ENCODE peak calls at places on chromosomes 2 and 18, in five cellular contexts. W is K562, N is GM12878, M is A549, E is HepG2. C is an unnamed sample.

GRCh38 chr18:57630759-57631660 is 9.4 kb upstream of the NARS1 start:
- DNase-seq in W (no peak), E (no peak), N (peak; percentile 44), M (no peak), C (no peak)

GRCh38 chr2:120346667-120347358 is 877 bp downstream of the INHBB start:
- DNase-seq in M (no peak), E (no peak), N (no peak), W (no peak), C (peak; percentile 65)

GRCh38 chr2:62266433-62267038 is 70.6 kb downstream of the B3GNT2 start:
- DNase-seq in N (no peak), W (peak; percentile 18), M (no peak), E (no peak), C (peak; percentile 76)

GRCh38 chr2:149175956-149176355 is 137.5 kb downstream of the LYPD6B start:
- DNase-seq in N (no peak), W (no peak), E (no peak), M (no peak), C (no peak)

GRCh38 chr18:75818336-75818735 is 390.8 kb upstream of the SMIM21 start:
- DNase-seq in E (no peak), N (no peak), W (no peak), M (no peak), C (no peak)

GRCh38 chr2:205216092-205216491 is 466.2 kb upstream of the NRP2 start:
- DNase-seq in M (no peak), N (no peak), W (no peak), E (no peak), C (no peak)

GRCh38 chr2:45190481-45190880 is 181.2 kb upstream of the SIX2 start:
- DNase-seq in E (peak; percentile 9), N (no peak), W (peak; percentile 30), M (no peak), C (peak; percentile 69)

GRCh38 chr2:28944535-28944934 is 36.6 kb upstream of the TOGARAM2 start:
- DNase-seq in M (no peak), N (no peak), W (no peak), E (no peak), C (no peak)

GRCh38 chr2:127901339-127902072 is 15.8 kb upstream of the AMMECR1L start:
- DNase-seq in W (no peak), N (no peak), E (no peak), M (no peak), C (peak; percentile 30)

GRCh38 chr2:37192551-37192950 is 3.7 kb upstream of the CEBPZOS start:
- DNase-seq in N (no peak), E (no peak), M (no peak), W (no peak), C (no peak)

GRCh38 chr2:155062250-155062985 is 363.9 kb downstream of the KCNJ3 start:
- DNase-seq in W (no peak), M (no peak), N (no peak), E (peak; percentile 10), C (no peak)
- TF ChIP-seq BHLHE40 in W (no peak), M (no peak), N (no peak), E (no peak), C (no peak)

DNA sequence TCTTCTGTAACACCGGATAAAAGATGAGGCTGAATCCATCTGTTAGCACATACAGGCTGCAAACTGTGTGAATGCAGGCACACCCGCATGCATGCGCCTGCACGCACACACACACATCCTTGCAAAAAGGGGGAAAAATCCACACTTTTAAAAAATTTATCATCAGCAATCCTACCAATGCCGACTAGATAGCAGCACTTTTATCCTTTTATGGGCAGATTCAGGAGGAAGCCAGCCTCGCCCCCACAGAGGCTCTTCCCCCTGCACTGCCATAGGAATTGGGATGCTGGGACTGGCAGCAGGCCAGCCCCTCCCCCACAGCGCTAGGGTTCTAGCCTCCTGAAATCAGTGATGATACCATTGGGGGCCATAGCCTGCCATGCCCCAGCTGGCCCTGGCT is 25.6 kb downstream of the CYRIA start:
- DNase-seq in W (no peak), M (no peak), E (no peak), N (no peak), C (no peak)
- H3K4me1 ChIP-seq in W (peaks cover 53% of the 10 kb centered on the region), M (no peaks in the 10 kb centered on the region), E (no peaks in the 10 kb centered on the region), N (no peaks in the 10 kb centered on the region), C (peaks cover 10% of the 10 kb centered on the region)

GRCh38 chr2:104443137-104443536 is 410.8 kb upstream of the POU3F3 start:
- DNase-seq in E (no peak), W (no peak), M (no peak), N (no peak), C (no peak)
- TF ChIP-seq BHLHE40 in E (no peak), W (no peak), M (no peak), N (no peak), C (no peak)

DNA sequence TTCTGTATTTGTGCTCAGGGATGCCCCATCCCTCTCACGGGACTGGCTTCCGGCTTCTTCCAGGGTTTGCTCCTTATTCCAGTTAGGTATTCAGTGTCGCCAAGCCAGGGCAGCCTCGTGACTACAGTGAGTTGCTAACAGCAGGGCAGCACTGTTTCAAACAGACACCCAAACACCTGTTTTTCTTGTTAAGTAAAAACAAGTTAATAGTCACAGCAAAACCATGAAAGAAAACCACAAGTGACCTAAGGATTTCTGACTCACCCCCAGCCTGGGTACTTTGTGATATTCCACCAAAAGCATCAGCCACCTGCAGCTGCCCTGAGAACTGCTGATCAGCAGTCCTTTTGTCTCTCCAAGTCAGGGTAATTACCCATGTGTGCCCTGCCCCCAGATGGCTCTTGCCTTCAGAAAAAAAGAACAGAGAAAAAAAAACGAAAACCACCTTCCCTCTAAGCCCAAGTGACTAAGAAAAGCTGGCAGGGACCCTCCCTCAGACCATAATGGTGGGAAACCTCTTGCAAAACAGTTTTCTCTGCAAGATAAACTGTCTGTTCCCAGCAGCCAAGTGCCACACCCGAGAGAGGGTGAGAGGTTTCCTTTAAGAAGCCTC is 178.2 kb downstream of the ANAPC1 start:
- DNase-seq in N (peak; percentile 78), E (peak; percentile 69), M (peak; percentile 25), W (no peak), C (peak; percentile 97)
- H3K4me1 ChIP-seq in N (peaks cover 20% of the 10 kb centered on the region), E (peaks cover 48% of the 10 kb centered on the region), M (peaks cover 45% of the 10 kb centered on the region), W (peaks cover 16% of the 10 kb centered on the region), C (peaks cover 15% of the 10 kb centered on the region)

DNA sequence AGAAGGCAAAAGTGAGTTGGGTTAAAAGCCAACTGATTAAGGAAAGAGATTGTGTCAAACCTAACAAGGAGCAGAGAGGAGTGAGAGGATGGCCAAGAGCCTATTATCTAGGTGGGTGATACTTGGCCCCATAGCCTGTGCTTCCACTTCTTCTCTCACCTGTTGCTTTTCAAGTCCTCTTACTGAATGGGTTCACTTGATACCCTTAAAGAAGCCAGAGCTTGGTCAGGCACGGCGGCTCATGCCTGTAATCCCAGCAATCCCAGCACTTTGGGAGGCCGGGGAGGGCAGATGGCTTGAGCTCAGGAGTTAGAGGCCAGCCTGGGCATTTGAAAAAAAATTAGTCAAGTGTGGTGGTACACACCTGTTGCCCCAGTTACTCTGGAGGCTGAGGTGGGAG is 28.6 kb upstream of the ME2 start:
- DNase-seq in M (no peak), N (no peak), E (no peak), W (no peak), C (no peak)
- TF ChIP-seq BHLHE40 in M (no peak), N (no peak), E (no peak), W (no peak), C (no peak)

GRCh38 chr18:55251186-55251995 is 292.1 kb upstream of the CCDC68 start:
- DNase-seq in W (no peak), N (no peak), M (no peak), E (no peak), C (peak; percentile 38)
- H3K4me1 ChIP-seq in W (peaks cover 14% of the 10 kb centered on the region), N (peaks cover 57% of the 10 kb centered on the region), M (peaks cover 6% of the 10 kb centered on the region), E (no peaks in the 10 kb centered on the region), C (peaks cover 11% of the 10 kb centered on the region)

GRCh38 chr2:202307690-202308089 is 42.1 kb downstream of the NOP58 start:
- DNase-seq in W (no peak), E (no peak), M (no peak), N (no peak), C (no peak)
- TF ChIP-seq BHLHE40 in W (no peak), E (no peak), M (no peak), N (no peak), C (no peak)

GRCh38 chr2:230714122-230714453 is 1.4 kb downstream of the CAB39 start:
- DNase-seq in N (no peak), M (peak; percentile 30), E (peak; percentile 72), W (peak; percentile 46), C (peak; percentile 84)

GRCh38 chr2:230717595-230717994 is 5.0 kb downstream of the CAB39 start:
- DNase-seq in W (no peak), N (no peak), E (no peak), M (no peak), C (no peak)

GRCh38 chr2:230713331-230714121 is 884 bp downstream of the CAB39 start:
- DNase-seq in E (peak; percentile 46), W (peak; percentile 92), M (no peak), N (no peak), C (no peak)

GRCh38 chr2:230716588-230716987 is 3.9 kb downstream of the CAB39 start:
- DNase-seq in W (no peak), N (no peak), M (no peak), E (no peak), C (no peak)

DNA sequence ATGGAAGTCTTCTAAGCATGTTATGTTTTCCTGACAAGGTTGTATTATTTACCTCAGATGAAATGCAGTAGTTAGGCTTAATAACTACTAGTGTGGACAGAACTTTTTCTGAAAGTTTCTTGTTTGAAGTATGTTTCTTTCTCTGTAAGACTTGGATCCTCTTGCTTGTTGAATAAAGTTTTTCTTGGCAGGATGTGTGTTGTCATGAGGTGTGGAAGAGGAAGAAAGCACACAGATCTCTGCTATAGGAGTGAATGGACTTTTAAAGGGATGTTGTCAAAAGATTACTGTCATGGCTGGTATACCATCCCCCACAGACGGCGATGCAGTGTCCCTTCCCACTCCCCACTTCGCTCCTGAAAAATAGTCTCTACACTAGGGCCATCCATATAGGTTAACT is 2.6 kb downstream of the CAB39 start:
- DNase-seq in N (no peak), E (no peak), W (peak; percentile 30), M (no peak), C (peak; percentile 52)
- H3K4me1 ChIP-seq in N (peaks cover 13% of the 10 kb centered on the region), E (peaks cover 29% of the 10 kb centered on the region), W (peaks cover 29% of the 10 kb centered on the region), M (peaks cover 16% of the 10 kb centered on the region), C (peaks cover 18% of the 10 kb centered on the region)

GRCh38 chr2:220079595-220079994 is 452.2 kb downstream of the SLC4A3 start:
- DNase-seq in M (no peak), W (no peak), E (no peak), N (no peak), C (no peak)
- TF ChIP-seq BHLHE40 in M (no peak), W (no peak), E (no peak), N (no peak), C (no peak)

GRCh38 chr2:240871071-240871958 is 2.7 kb downstream of the AGXT start:
- DNase-seq in M (no peak), N (no peak), E (no peak), W (no peak), C (no peak)

GRCh38 chr2:240868286-240869108 is at the start of gene AGXT:
- DNase-seq in N (no peak), W (no peak), E (peak; percentile 71), M (no peak), C (peak; percentile 10)

GRCh38 chr2:240872317-240873097 is 3.9 kb downstream of the AGXT start:
- DNase-seq in N (no peak), E (no peak), M (no peak), W (no peak), C (no peak)

GRCh38 chr2:240869109-240869955 is 708 bp downstream of the AGXT start:
- DNase-seq in W (no peak), M (no peak), N (no peak), E (no peak), C (no peak)

GRCh38 chr2:240869956-240870875 is 1.6 kb downstream of the AGXT start:
- DNase-seq in M (no peak), N (no peak), W (no peak), E (no peak), C (no peak)
- H3K4me1 ChIP-seq in M (no peaks in the 10 kb centered on the region), N (no peaks in the 10 kb centered on the region), W (no peaks in the 10 kb centered on the region), E (peaks cover 98% of the 10 kb centered on the region), C (no peaks in the 10 kb centered on the region)